ENCODE peak calls at places on chromosome 13, in ten cellular contexts. One of them, this sample, is unnamed.

GRCh38 chr13:79385694-79386093 is 20.4 kb downstream of the RBM26 start:
- DNase-seq in type B pancreatic cell: no peak
- DNase-seq in endothelial cell: no peak
- DNase-seq in Caco-2: no peak
- DNase-seq in A549: no peak
- DNase-seq in fibroblast of the aortic adventitia: no peak
- DNase-seq in GM23338: no peak
- DNase-seq in fibroblast of lung: peak
- DNase-seq in NB4: peak
- DNase-seq in cardiac fibroblast: no peak
- DNase-seq in this sample: no peak

GRCh38 chr13:72463561-72463960 is 263.9 kb downstream of the MZT1 start:
- DNase-seq in type B pancreatic cell: no peak
- DNase-seq in endothelial cell: no peak
- DNase-seq in Caco-2: no peak
- DNase-seq in A549: no peak
- DNase-seq in fibroblast of the aortic adventitia: peak
- DNase-seq in GM23338: no peak
- DNase-seq in fibroblast of lung: peak
- DNase-seq in NB4: no peak
- DNase-seq in cardiac fibroblast: peak
- DNase-seq in this sample: no peak

GRCh38 chr13:80873589-80873988 is 532.7 kb upstream of the SPRY2 start:
- DNase-seq in type B pancreatic cell: no peak
- DNase-seq in endothelial cell: no peak
- DNase-seq in Caco-2: no peak
- DNase-seq in A549: no peak
- DNase-seq in fibroblast of the aortic adventitia: no peak
- DNase-seq in GM23338: no peak
- DNase-seq in fibroblast of lung: peak
- DNase-seq in NB4: peak
- DNase-seq in cardiac fibroblast: no peak
- DNase-seq in this sample: no peak

GRCh38 chr13:24183741-24184182 is 23.2 kb downstream of the SPATA13 start:
- DNase-seq in type B pancreatic cell: no peak
- DNase-seq in endothelial cell: no peak
- DNase-seq in Caco-2: no peak
- DNase-seq in A549: no peak
- DNase-seq in fibroblast of the aortic adventitia: no peak
- DNase-seq in GM23338: no peak
- DNase-seq in fibroblast of lung: no peak
- DNase-seq in NB4: peak
- DNase-seq in cardiac fibroblast: no peak
- DNase-seq in this sample: peak

GRCh38 chr13:70668293-70668692 is 560.0 kb upstream of the KLHL1 start:
- DNase-seq in type B pancreatic cell: no peak
- DNase-seq in endothelial cell: no peak
- DNase-seq in Caco-2: peak
- DNase-seq in A549: no peak
- DNase-seq in fibroblast of the aortic adventitia: no peak
- DNase-seq in GM23338: peak
- DNase-seq in fibroblast of lung: no peak
- DNase-seq in NB4: no peak
- DNase-seq in cardiac fibroblast: no peak
- DNase-seq in this sample: peak

GRCh38 chr13:28918030-28918429 is 97.9 kb downstream of the MTUS2 start:
- DNase-seq in type B pancreatic cell: no peak
- DNase-seq in endothelial cell: no peak
- DNase-seq in Caco-2: no peak
- DNase-seq in A549: no peak
- DNase-seq in fibroblast of the aortic adventitia: no peak
- DNase-seq in GM23338: no peak
- DNase-seq in fibroblast of lung: no peak
- DNase-seq in NB4: no peak
- DNase-seq in cardiac fibroblast: no peak
- DNase-seq in this sample: no peak

GRCh38 chr13:44313674-44314073 is 60.0 kb upstream of the SERP2 start:
- DNase-seq in type B pancreatic cell: no peak
- DNase-seq in endothelial cell: no peak
- DNase-seq in Caco-2: no peak
- DNase-seq in A549: peak
- DNase-seq in fibroblast of the aortic adventitia: peak
- DNase-seq in GM23338: no peak
- DNase-seq in fibroblast of lung: peak
- DNase-seq in NB4: peak
- DNase-seq in cardiac fibroblast: peak
- DNase-seq in this sample: peak

GRCh38 chr13:29624997-29625396 is 29.5 kb upstream of the SLC7A1 start:
- DNase-seq in type B pancreatic cell: no peak
- DNase-seq in endothelial cell: no peak
- DNase-seq in Caco-2: no peak
- DNase-seq in A549: no peak
- DNase-seq in fibroblast of the aortic adventitia: no peak
- DNase-seq in GM23338: no peak
- DNase-seq in fibroblast of lung: no peak
- DNase-seq in NB4: no peak
- DNase-seq in cardiac fibroblast: no peak
- DNase-seq in this sample: no peak

GRCh38 chr13:103277099-103277498 is 210.9 kb upstream of the SLC10A2 start:
- DNase-seq in type B pancreatic cell: no peak
- DNase-seq in endothelial cell: no peak
- DNase-seq in Caco-2: no peak
- DNase-seq in A549: no peak
- DNase-seq in fibroblast of the aortic adventitia: no peak
- DNase-seq in GM23338: no peak
- DNase-seq in fibroblast of lung: no peak
- DNase-seq in NB4: no peak
- DNase-seq in cardiac fibroblast: no peak
- DNase-seq in this sample: no peak

GRCh38 chr13:39347926-39348901 is 254.8 kb downstream of the LHFPL6 start:
- DNase-seq in type B pancreatic cell: no peak
- DNase-seq in endothelial cell: no peak
- DNase-seq in Caco-2: no peak
- DNase-seq in A549: no peak
- DNase-seq in fibroblast of the aortic adventitia: no peak
- DNase-seq in GM23338: peak
- DNase-seq in fibroblast of lung: no peak
- DNase-seq in NB4: no peak
- DNase-seq in cardiac fibroblast: no peak
- DNase-seq in this sample: no peak

DNA sequence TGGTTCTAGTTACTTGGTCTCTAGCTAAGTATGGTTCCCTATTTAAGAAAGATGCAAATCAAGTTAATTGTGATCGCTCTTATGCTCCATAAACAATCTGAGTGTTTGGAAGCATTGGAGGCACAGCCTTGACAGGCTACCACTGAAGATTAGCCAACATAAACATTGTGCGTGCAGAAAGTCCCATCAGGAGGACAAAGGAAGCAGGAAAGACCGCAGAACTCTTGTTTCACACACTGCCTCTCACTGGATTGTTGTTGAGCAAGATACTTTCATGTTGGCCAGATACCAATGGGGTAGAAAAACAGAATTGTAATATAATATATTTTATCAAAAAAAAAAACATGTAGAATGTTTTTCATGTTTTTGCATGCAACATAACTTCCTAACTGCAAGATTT is 814.4 kb downstream of the EFNB2 start:
- DNase-seq in type B pancreatic cell: no peak
- DNase-seq in endothelial cell: no peak
- DNase-seq in Caco-2: no peak
- DNase-seq in A549: no peak
- DNase-seq in fibroblast of the aortic adventitia: no peak
- DNase-seq in GM23338: no peak
- DNase-seq in fibroblast of lung: peak
- DNase-seq in NB4: no peak
- DNase-seq in cardiac fibroblast: peak
- DNase-seq in this sample: no peak
- TF ChIP-seq CTCF in type B pancreatic cell: no peak
- TF ChIP-seq CTCF in endothelial cell: no peak
- TF ChIP-seq CTCF in Caco-2: no peak
- TF ChIP-seq CTCF in A549: no peak
- TF ChIP-seq CTCF in fibroblast of the aortic adventitia: no peak
- TF ChIP-seq CTCF in GM23338: no peak
- TF ChIP-seq CTCF in fibroblast of lung: no peak
- TF ChIP-seq CTCF in NB4: no peak
- TF ChIP-seq CTCF in cardiac fibroblast: no peak
- TF ChIP-seq CTCF in this sample: no peak

GRCh38 chr13:41196620-41197019 is 2.3 kb upstream of the KBTBD7 start:
- DNase-seq in type B pancreatic cell: no peak
- DNase-seq in endothelial cell: no peak
- DNase-seq in Caco-2: no peak
- DNase-seq in A549: no peak
- DNase-seq in fibroblast of the aortic adventitia: peak
- DNase-seq in GM23338: peak
- DNase-seq in fibroblast of lung: no peak
- DNase-seq in NB4: peak
- DNase-seq in cardiac fibroblast: peak
- DNase-seq in this sample: no peak
- TF ChIP-seq CTCF in type B pancreatic cell: no peak
- TF ChIP-seq CTCF in endothelial cell: no peak
- TF ChIP-seq CTCF in Caco-2: peak
- TF ChIP-seq CTCF in A549: peak
- TF ChIP-seq CTCF in fibroblast of the aortic adventitia: peak
- TF ChIP-seq CTCF in GM23338: peak
- TF ChIP-seq CTCF in fibroblast of lung: peak
- TF ChIP-seq CTCF in NB4: peak
- TF ChIP-seq CTCF in cardiac fibroblast: peak
- TF ChIP-seq CTCF in this sample: no peak

GRCh38 chr13:93230466-93230865 is 3.9 kb downstream of the GPC6 start:
- DNase-seq in type B pancreatic cell: no peak
- DNase-seq in endothelial cell: no peak
- DNase-seq in Caco-2: no peak
- DNase-seq in A549: no peak
- DNase-seq in fibroblast of the aortic adventitia: peak
- DNase-seq in GM23338: no peak
- DNase-seq in fibroblast of lung: peak
- DNase-seq in NB4: no peak
- DNase-seq in cardiac fibroblast: peak
- DNase-seq in this sample: no peak

GRCh38 chr13:93233997-93234416 is 7.4 kb downstream of the GPC6 start:
- DNase-seq in type B pancreatic cell: no peak
- DNase-seq in endothelial cell: no peak
- DNase-seq in Caco-2: peak
- DNase-seq in A549: peak
- DNase-seq in fibroblast of the aortic adventitia: no peak
- DNase-seq in GM23338: peak
- DNase-seq in fibroblast of lung: no peak
- DNase-seq in NB4: peak
- DNase-seq in cardiac fibroblast: no peak
- DNase-seq in this sample: no peak

GRCh38 chr13:93235258-93236015 is 8.8 kb downstream of the GPC6 start:
- DNase-seq in type B pancreatic cell: no peak
- DNase-seq in endothelial cell: no peak
- DNase-seq in Caco-2: no peak
- DNase-seq in A549: no peak
- DNase-seq in fibroblast of the aortic adventitia: peak
- DNase-seq in GM23338: no peak
- DNase-seq in fibroblast of lung: peak
- DNase-seq in NB4: no peak
- DNase-seq in cardiac fibroblast: peak
- DNase-seq in this sample: no peak

GRCh38 chr13:93231867-93232266 is 5.3 kb downstream of the GPC6 start:
- DNase-seq in type B pancreatic cell: no peak
- DNase-seq in endothelial cell: no peak
- DNase-seq in Caco-2: peak
- DNase-seq in A549: no peak
- DNase-seq in fibroblast of the aortic adventitia: no peak
- DNase-seq in GM23338: no peak
- DNase-seq in fibroblast of lung: no peak
- DNase-seq in NB4: no peak
- DNase-seq in cardiac fibroblast: peak
- DNase-seq in this sample: no peak

GRCh38 chr13:93234459-93234858 is 7.9 kb downstream of the GPC6 start:
- DNase-seq in type B pancreatic cell: no peak
- DNase-seq in endothelial cell: no peak
- DNase-seq in Caco-2: no peak
- DNase-seq in A549: no peak
- DNase-seq in fibroblast of the aortic adventitia: no peak
- DNase-seq in GM23338: no peak
- DNase-seq in fibroblast of lung: no peak
- DNase-seq in NB4: no peak
- DNase-seq in cardiac fibroblast: no peak
- DNase-seq in this sample: no peak
- TF ChIP-seq CTCF in type B pancreatic cell: no peak
- TF ChIP-seq CTCF in endothelial cell: no peak
- TF ChIP-seq CTCF in Caco-2: no peak
- TF ChIP-seq CTCF in A549: no peak
- TF ChIP-seq CTCF in fibroblast of the aortic adventitia: no peak
- TF ChIP-seq CTCF in GM23338: no peak
- TF ChIP-seq CTCF in fibroblast of lung: no peak
- TF ChIP-seq CTCF in NB4: no peak
- TF ChIP-seq CTCF in cardiac fibroblast: no peak
- TF ChIP-seq CTCF in this sample: no peak

GRCh38 chr13:40995997-40996396 is 23.1 kb downstream of the ELF1 start:
- DNase-seq in type B pancreatic cell: no peak
- DNase-seq in endothelial cell: no peak
- DNase-seq in Caco-2: no peak
- DNase-seq in A549: no peak
- DNase-seq in fibroblast of the aortic adventitia: no peak
- DNase-seq in GM23338: no peak
- DNase-seq in fibroblast of lung: no peak
- DNase-seq in NB4: no peak
- DNase-seq in cardiac fibroblast: no peak
- DNase-seq in this sample: no peak

GRCh38 chr13:40993987-40994386 is 25.1 kb downstream of the ELF1 start:
- DNase-seq in type B pancreatic cell: no peak
- DNase-seq in endothelial cell: no peak
- DNase-seq in Caco-2: peak
- DNase-seq in A549: no peak
- DNase-seq in fibroblast of the aortic adventitia: no peak
- DNase-seq in GM23338: peak
- DNase-seq in fibroblast of lung: no peak
- DNase-seq in NB4: no peak
- DNase-seq in cardiac fibroblast: no peak
- DNase-seq in this sample: peak

GRCh38 chr13:40993119-40993518 is 26.0 kb downstream of the ELF1 start:
- DNase-seq in type B pancreatic cell: no peak
- DNase-seq in endothelial cell: peak
- DNase-seq in Caco-2: no peak
- DNase-seq in A549: no peak
- DNase-seq in fibroblast of the aortic adventitia: peak
- DNase-seq in GM23338: peak
- DNase-seq in fibroblast of lung: no peak
- DNase-seq in NB4: no peak
- DNase-seq in cardiac fibroblast: peak
- DNase-seq in this sample: no peak

GRCh38 chr13:40994581-40995230 is 24.4 kb downstream of the ELF1 start:
- DNase-seq in type B pancreatic cell: no peak
- DNase-seq in endothelial cell: no peak
- DNase-seq in Caco-2: no peak
- DNase-seq in A549: no peak
- DNase-seq in fibroblast of the aortic adventitia: no peak
- DNase-seq in GM23338: no peak
- DNase-seq in fibroblast of lung: no peak
- DNase-seq in NB4: no peak
- DNase-seq in cardiac fibroblast: no peak
- DNase-seq in this sample: no peak

DNA sequence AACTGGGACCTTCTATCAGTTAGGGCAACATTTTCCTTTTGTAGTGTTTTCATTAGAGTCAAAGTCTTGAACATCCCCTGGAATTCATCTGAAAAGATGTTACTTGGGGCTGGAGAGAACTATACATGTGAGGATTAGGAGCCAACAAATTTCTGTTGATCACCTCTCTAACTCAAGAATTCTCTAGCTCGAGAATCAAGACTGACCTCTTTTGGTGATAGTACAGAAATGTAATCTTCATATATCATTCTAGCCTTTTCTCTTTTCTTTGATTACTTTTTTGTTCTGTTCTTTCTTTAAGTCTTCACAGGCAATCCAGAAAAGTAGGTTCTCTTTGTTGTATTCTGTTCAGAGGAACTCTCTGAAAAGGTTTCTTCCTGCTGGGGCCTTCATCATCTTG is 26.4 kb downstream of the ELF1 start:
- DNase-seq in type B pancreatic cell: no peak
- DNase-seq in endothelial cell: no peak
- DNase-seq in Caco-2: no peak
- DNase-seq in A549: no peak
- DNase-seq in fibroblast of the aortic adventitia: peak
- DNase-seq in GM23338: no peak
- DNase-seq in fibroblast of lung: no peak
- DNase-seq in NB4: no peak
- DNase-seq in cardiac fibroblast: peak
- DNase-seq in this sample: no peak
- TF ChIP-seq CTCF in type B pancreatic cell: no peak
- TF ChIP-seq CTCF in endothelial cell: no peak
- TF ChIP-seq CTCF in Caco-2: no peak
- TF ChIP-seq CTCF in A549: no peak
- TF ChIP-seq CTCF in fibroblast of the aortic adventitia: no peak
- TF ChIP-seq CTCF in GM23338: peak
- TF ChIP-seq CTCF in fibroblast of lung: no peak
- TF ChIP-seq CTCF in NB4: no peak
- TF ChIP-seq CTCF in cardiac fibroblast: no peak
- TF ChIP-seq CTCF in this sample: no peak